ENCODE peak calls at places on chromosomes 11 and 22, in four cellular contexts. Q is hepatocyte; H is NCI-H2029; U is activated CD4-positive, alpha-beta memory T cell treated with anti-CD3 and anti-CD28 coated beads for 36 hours. J is an unnamed sample.

GRCh38 chr11:130737866-130738431 is 178.3 kb downstream of the SNX19 start:
- DNase-seq in Q (peak; percentile 41), H (no peak), U (no peak), J (peak; percentile 84)

GRCh38 chr22:45341503-45341902 is 31.8 kb downstream of the FAM118A start:
- DNase-seq in Q (no peak), H (peak; percentile 30), U (peak; percentile 76), J (peak; percentile 55)

GRCh38 chr11:34614334-34615113 is 6.4 kb upstream of the EHF start:
- DNase-seq in Q (no peak), H (no peak), U (no peak), J (no peak)

GRCh38 chr11:109972181-109972715 is 120.9 kb upstream of the ZC3H12C start:
- DNase-seq in Q (no peak), H (no peak), U (no peak), J (no peak)

GRCh38 chr11:30106222-30106621 is 89.4 kb upstream of the KCNA4 start:
- DNase-seq in Q (no peak), H (no peak), U (no peak), J (no peak)

GRCh38 chr11:134101292-134101691 is 32.4 kb downstream of the JAM3 start:
- DNase-seq in Q (no peak), H (no peak), U (no peak), J (no peak)

GRCh38 chr11:102347526-102348331 is 715 bp downstream of the BIRC2 start:
- DNase-seq in Q (peak; percentile 71), H (no peak), U (peak; percentile 36), J (peak; percentile 47)

GRCh38 chr11:63682045-63682915 is 980 bp downstream of the RTN3 start:
- DNase-seq in Q (peak; percentile 42), H (no peak), U (peak; percentile 33), J (peak; percentile 64)

GRCh38 chr11:105367129-105367528 is 227.6 kb upstream of the CARD18 start:
- DNase-seq in Q (no peak), H (no peak), U (no peak), J (no peak)

GRCh38 chr11:17585911-17586695 is 39.0 kb downstream of the OTOG start:
- DNase-seq in Q (no peak), H (no peak), U (peak; percentile 2), J (no peak)

GRCh38 chr11:17012712-17013547 is 1.3 kb downstream of the PLEKHA7 start:
- DNase-seq in Q (peak; percentile 71), H (no peak), U (no peak), J (peak; percentile 84)

GRCh38 chr11:67484847-67485311 is 2.1 kb downstream of the AIP start:
- DNase-seq in Q (no peak), H (no peak), U (peak; percentile 88), J (no peak)

GRCh38 chr11:71355266-71355665 is 92.9 kb downstream of the DHCR7 start:
- DNase-seq in Q (no peak), H (no peak), U (no peak), J (no peak)

GRCh38 chr22:19757985-19758895 is 2.3 kb upstream of the TBX1 start:
- DNase-seq in Q (no peak), H (no peak), U (no peak), J (peak; percentile 60)

GRCh38 chr22:22196018-22196533 is 48.5 kb upstream of the VPREB1 start:
- DNase-seq in Q (no peak), H (no peak), U (no peak), J (no peak)

GRCh38 chr11:105033344-105033743 is 1.6 kb downstream of the CASP1 start:
- DNase-seq in Q (no peak), H (no peak), U (no peak), J (no peak)

GRCh38 chr11:134369656-134370525 is 38.1 kb downstream of the GLB1L2 start:
- DNase-seq in Q (no peak), H (no peak), U (no peak), J (no peak)

GRCh38 chr22:49670610-49671330 is 156.9 kb downstream of the BRD1 start:
- DNase-seq in Q (no peak), H (no peak), U (peak; percentile 43), J (peak; percentile 71)

GRCh38 chr11:95068549-95068948 is 1.8 kb downstream of the SRSF8 start:
- DNase-seq in Q (peak; percentile 91), H (peak; percentile 90), U (peak; percentile 85), J (peak; percentile 96)

GRCh38 chr22:19291580-19292261 is at the start of gene CLTCL1:
- DNase-seq in Q (peak; percentile 94), H (peak; percentile 38), U (peak; percentile 77), J (peak; percentile 92)

GRCh38 chr11:75778962-75779361 is 10.4 kb downstream of the DGAT2 start:
- DNase-seq in Q (no peak), H (no peak), U (no peak), J (no peak)

GRCh38 chr11:12842933-12843636 is 166.0 kb upstream of the RASSF10 start:
- DNase-seq in Q (peak; percentile 50), H (peak; percentile 72), U (no peak), J (peak; percentile 82)

GRCh38 chr11:122159173-122159701 is 43.2 kb upstream of the BLID start:
- DNase-seq in Q (peak; percentile 23), H (no peak), U (no peak), J (peak; percentile 67)

GRCh38 chr11:65817815-65818680 is 15.7 kb upstream of the SNX32 start:
- DNase-seq in Q (peak; percentile 97), H (peak; percentile 85), U (peak; percentile 95), J (peak; percentile 96)

GRCh38 chr22:31650391-31650790 is 11.6 kb downstream of the PISD start:
- DNase-seq in Q (no peak), H (no peak), U (no peak), J (peak; percentile 24)

GRCh38 chr22:23700706-23701105 is 9.9 kb downstream of the RGL4 start:
- DNase-seq in Q (peak; percentile 45), H (no peak), U (peak; percentile 33), J (no peak)

GRCh38 chr11:2210366-2211112 is 38.9 kb upstream of the TH start:
- DNase-seq in Q (no peak), H (no peak), U (peak; percentile 7), J (no peak)